ENCODE peak calls at places on chromosomes 7 and 10, in six cellular contexts. One of them, this sample, is unnamed.
A peak's percentile ranks its signal among the peaks of the same experiment; 100 is the strongest.

GRCh38 chr7:81333004-81333403 is 414.2 kb upstream of the SEMA3C start:
- DNase-seq in CD8-positive, alpha-beta memory T cell: no peak
- DNase-seq in left ventricle myocardium inferior: no peak
- DNase-seq in neural progenitor cell: no peak
- DNase-seq in ovary: no peak
- DNase-seq in CD4-positive, alpha-beta memory T cell: no peak
- DNase-seq in this sample: no peak

GRCh38 chr10:131250454-131251145 is 60.9 kb downstream of the TCERG1L start:
- DNase-seq in CD8-positive, alpha-beta memory T cell: no peak
- DNase-seq in left ventricle myocardium inferior: no peak
- DNase-seq in neural progenitor cell: peak; percentile 14
- DNase-seq in ovary: no peak
- DNase-seq in CD4-positive, alpha-beta memory T cell: no peak
- DNase-seq in this sample: no peak

GRCh38 chr7:55157347-55158105 is 138.7 kb downstream of the EGFR start:
- DNase-seq in CD8-positive, alpha-beta memory T cell: no peak
- DNase-seq in left ventricle myocardium inferior: peak; percentile 49
- DNase-seq in neural progenitor cell: peak; percentile 9
- DNase-seq in ovary: peak; percentile 46
- DNase-seq in CD4-positive, alpha-beta memory T cell: no peak
- DNase-seq in this sample: no peak

GRCh38 chr7:134362587-134363483 is 46.1 kb upstream of the SLC35B4 start:
- DNase-seq in CD8-positive, alpha-beta memory T cell: no peak
- DNase-seq in left ventricle myocardium inferior: no peak
- DNase-seq in neural progenitor cell: no peak
- DNase-seq in ovary: no peak
- DNase-seq in CD4-positive, alpha-beta memory T cell: no peak
- DNase-seq in this sample: no peak

GRCh38 chr7:2440608-2441245 is 35.5 kb downstream of the GRIFIN start:
- DNase-seq in CD8-positive, alpha-beta memory T cell: no peak
- DNase-seq in left ventricle myocardium inferior: no peak
- DNase-seq in neural progenitor cell: no peak
- DNase-seq in ovary: no peak
- DNase-seq in CD4-positive, alpha-beta memory T cell: no peak
- DNase-seq in this sample: no peak

GRCh38 chr10:132403511-132404168 is 6.6 kb downstream of the PWWP2B start:
- DNase-seq in CD8-positive, alpha-beta memory T cell: no peak
- DNase-seq in left ventricle myocardium inferior: no peak
- DNase-seq in neural progenitor cell: no peak
- DNase-seq in ovary: no peak
- DNase-seq in CD4-positive, alpha-beta memory T cell: no peak
- DNase-seq in this sample: no peak

GRCh38 chr10:17412323-17412722 is 42.1 kb downstream of the ST8SIA6 start:
- DNase-seq in CD8-positive, alpha-beta memory T cell: no peak
- DNase-seq in left ventricle myocardium inferior: no peak
- DNase-seq in neural progenitor cell: peak; percentile 44
- DNase-seq in ovary: no peak
- DNase-seq in CD4-positive, alpha-beta memory T cell: no peak
- DNase-seq in this sample: no peak

GRCh38 chr10:75042292-75042974 is 69.0 kb upstream of the SAMD8 start:
- DNase-seq in CD8-positive, alpha-beta memory T cell: no peak
- DNase-seq in left ventricle myocardium inferior: no peak
- DNase-seq in neural progenitor cell: no peak
- DNase-seq in ovary: no peak
- DNase-seq in CD4-positive, alpha-beta memory T cell: no peak
- DNase-seq in this sample: no peak

GRCh38 chr7:16114633-16115032 is 306.7 kb downstream of the CRPPA start:
- DNase-seq in CD8-positive, alpha-beta memory T cell: no peak
- DNase-seq in left ventricle myocardium inferior: no peak
- DNase-seq in neural progenitor cell: no peak
- DNase-seq in ovary: no peak
- DNase-seq in CD4-positive, alpha-beta memory T cell: no peak
- DNase-seq in this sample: no peak

GRCh38 chr7:156062286-156062685 is 250.0 kb upstream of the SHH start:
- DNase-seq in CD8-positive, alpha-beta memory T cell: no peak
- DNase-seq in left ventricle myocardium inferior: no peak
- DNase-seq in neural progenitor cell: no peak
- DNase-seq in ovary: no peak
- DNase-seq in CD4-positive, alpha-beta memory T cell: no peak
- DNase-seq in this sample: no peak

GRCh38 chr7:94578615-94579014 is 69.0 kb downstream of the CASD1 start:
- DNase-seq in CD8-positive, alpha-beta memory T cell: no peak
- DNase-seq in left ventricle myocardium inferior: no peak
- DNase-seq in neural progenitor cell: no peak
- DNase-seq in ovary: no peak
- DNase-seq in CD4-positive, alpha-beta memory T cell: no peak
- DNase-seq in this sample: no peak

GRCh38 chr10:132706701-132707100 is 79.2 kb downstream of the NKX6-2 start:
- DNase-seq in CD8-positive, alpha-beta memory T cell: no peak
- DNase-seq in left ventricle myocardium inferior: peak; percentile 12
- DNase-seq in neural progenitor cell: no peak
- DNase-seq in ovary: no peak
- DNase-seq in CD4-positive, alpha-beta memory T cell: no peak
- DNase-seq in this sample: peak; percentile 15

GRCh38 chr10:131814567-131815290 is 86.1 kb upstream of the PPP2R2D start:
- DNase-seq in CD8-positive, alpha-beta memory T cell: no peak
- DNase-seq in left ventricle myocardium inferior: no peak
- DNase-seq in neural progenitor cell: no peak
- DNase-seq in ovary: no peak
- DNase-seq in CD4-positive, alpha-beta memory T cell: no peak
- DNase-seq in this sample: no peak

GRCh38 chr7:136184719-136185118 is 207.6 kb upstream of the MTPN start:
- DNase-seq in CD8-positive, alpha-beta memory T cell: no peak
- DNase-seq in left ventricle myocardium inferior: no peak
- DNase-seq in neural progenitor cell: no peak
- DNase-seq in ovary: no peak
- DNase-seq in CD4-positive, alpha-beta memory T cell: no peak
- DNase-seq in this sample: no peak

GRCh38 chr7:501526-501925 is 18.1 kb downstream of the PDGFA start:
- DNase-seq in CD8-positive, alpha-beta memory T cell: no peak
- DNase-seq in left ventricle myocardium inferior: peak; percentile 7
- DNase-seq in neural progenitor cell: no peak
- DNase-seq in ovary: no peak
- DNase-seq in CD4-positive, alpha-beta memory T cell: no peak
- DNase-seq in this sample: no peak

GRCh38 chr10:119061352-119061751 is 19.3 kb downstream of the EIF3A start:
- DNase-seq in CD8-positive, alpha-beta memory T cell: no peak
- DNase-seq in left ventricle myocardium inferior: no peak
- DNase-seq in neural progenitor cell: no peak
- DNase-seq in ovary: no peak
- DNase-seq in CD4-positive, alpha-beta memory T cell: no peak
- DNase-seq in this sample: no peak

GRCh38 chr7:134669845-134670373 is 23.3 kb downstream of the BPGM start:
- DNase-seq in CD8-positive, alpha-beta memory T cell: peak; percentile 74
- DNase-seq in left ventricle myocardium inferior: no peak
- DNase-seq in neural progenitor cell: no peak
- DNase-seq in ovary: no peak
- DNase-seq in CD4-positive, alpha-beta memory T cell: peak; percentile 85
- DNase-seq in this sample: no peak

GRCh38 chr10:58660577-58661255 is 148.0 kb downstream of the BICC1 start:
- DNase-seq in CD8-positive, alpha-beta memory T cell: no peak
- DNase-seq in left ventricle myocardium inferior: no peak
- DNase-seq in neural progenitor cell: no peak
- DNase-seq in ovary: no peak
- DNase-seq in CD4-positive, alpha-beta memory T cell: no peak
- DNase-seq in this sample: no peak

GRCh38 chr7:51067757-51068156 is 248.9 kb downstream of the COBL start:
- DNase-seq in CD8-positive, alpha-beta memory T cell: no peak
- DNase-seq in left ventricle myocardium inferior: peak; percentile 41
- DNase-seq in neural progenitor cell: peak; percentile 83
- DNase-seq in ovary: no peak
- DNase-seq in CD4-positive, alpha-beta memory T cell: peak; percentile 23
- DNase-seq in this sample: no peak

GRCh38 chr10:11149499-11149898 is 131.8 kb downstream of the CELF2 start:
- DNase-seq in CD8-positive, alpha-beta memory T cell: peak; percentile 27
- DNase-seq in left ventricle myocardium inferior: no peak
- DNase-seq in neural progenitor cell: no peak
- DNase-seq in ovary: no peak
- DNase-seq in CD4-positive, alpha-beta memory T cell: peak; percentile 83
- DNase-seq in this sample: no peak

DNA sequence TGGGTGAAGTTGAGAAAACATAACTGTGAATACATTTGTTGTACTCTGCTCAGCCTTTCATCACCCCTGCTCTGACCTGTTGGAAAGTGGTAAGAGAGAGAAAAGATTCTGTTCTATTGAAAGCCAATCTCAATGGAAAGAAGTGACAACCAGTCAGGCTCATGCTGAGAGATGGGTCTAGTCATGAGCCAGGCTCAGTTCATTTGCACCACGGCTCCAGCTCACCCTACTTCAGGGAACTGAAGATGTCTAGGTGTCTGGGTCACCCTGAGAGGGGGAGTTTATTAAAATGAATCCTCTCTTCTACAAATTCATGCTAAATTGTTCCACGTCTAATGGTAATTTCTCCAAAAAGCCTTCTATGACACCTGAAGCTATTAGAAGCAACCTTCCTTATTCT is 12.1 kb upstream of the FAS start:
- DNase-seq in CD8-positive, alpha-beta memory T cell: no peak
- DNase-seq in left ventricle myocardium inferior: no peak
- DNase-seq in neural progenitor cell: no peak
- DNase-seq in ovary: no peak
- DNase-seq in CD4-positive, alpha-beta memory T cell: no peak
- DNase-seq in this sample: no peak
- H3K27ac ChIP-seq in CD8-positive, alpha-beta memory T cell: no peak overlapping the region
- H3K27ac ChIP-seq in left ventricle myocardium inferior: peak overlapping the region; percentile 77
- H3K27ac ChIP-seq in neural progenitor cell: no peak overlapping the region
- H3K27ac ChIP-seq in ovary: peak overlapping the region; percentile 62
- H3K27ac ChIP-seq in CD4-positive, alpha-beta memory T cell: no peak overlapping the region
- H3K27ac ChIP-seq in this sample: no peak overlapping the region

DNA sequence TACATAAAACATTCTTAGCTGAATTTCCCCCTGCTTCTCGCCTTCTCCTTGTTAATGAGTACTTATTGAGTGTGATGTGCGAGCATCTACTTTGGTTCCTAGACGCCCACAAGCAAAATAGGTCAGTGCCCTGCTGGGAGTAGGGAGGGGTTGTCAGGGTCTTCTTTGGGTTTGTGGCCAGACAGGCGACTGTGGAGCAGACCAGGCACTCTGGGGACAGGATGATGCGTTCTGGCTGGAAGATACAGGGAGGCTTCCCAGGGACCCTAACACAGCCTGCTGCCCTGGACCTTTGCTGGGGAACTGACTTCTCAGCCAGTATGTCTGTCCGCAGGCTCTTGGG is 227.2 kb downstream of the CUX1 start:
- DNase-seq in CD8-positive, alpha-beta memory T cell: no peak
- DNase-seq in left ventricle myocardium inferior: no peak
- DNase-seq in neural progenitor cell: no peak
- DNase-seq in ovary: no peak
- DNase-seq in CD4-positive, alpha-beta memory T cell: no peak
- DNase-seq in this sample: no peak
- H3K27ac ChIP-seq in CD8-positive, alpha-beta memory T cell: no peak overlapping the region
- H3K27ac ChIP-seq in left ventricle myocardium inferior: peak overlapping the region; percentile 75
- H3K27ac ChIP-seq in neural progenitor cell: no peak overlapping the region
- H3K27ac ChIP-seq in ovary: no peak overlapping the region
- H3K27ac ChIP-seq in CD4-positive, alpha-beta memory T cell: no peak overlapping the region
- H3K27ac ChIP-seq in this sample: peak overlapping the region; percentile 72

GRCh38 chr7:151776446-151776845 is 100.5 kb downstream of the PRKAG2 start:
- DNase-seq in CD8-positive, alpha-beta memory T cell: no peak
- DNase-seq in left ventricle myocardium inferior: no peak
- DNase-seq in neural progenitor cell: no peak
- DNase-seq in ovary: no peak
- DNase-seq in CD4-positive, alpha-beta memory T cell: no peak
- DNase-seq in this sample: no peak

GRCh38 chr7:151776876-151777510 is 99.9 kb downstream of the PRKAG2 start:
- DNase-seq in CD8-positive, alpha-beta memory T cell: no peak
- DNase-seq in left ventricle myocardium inferior: no peak
- DNase-seq in neural progenitor cell: no peak
- DNase-seq in ovary: no peak
- DNase-seq in CD4-positive, alpha-beta memory T cell: no peak
- DNase-seq in this sample: no peak

GRCh38 chr7:151777511-151777880 is 99.4 kb downstream of the PRKAG2 start:
- DNase-seq in CD8-positive, alpha-beta memory T cell: no peak
- DNase-seq in left ventricle myocardium inferior: no peak
- DNase-seq in neural progenitor cell: no peak
- DNase-seq in ovary: no peak
- DNase-seq in CD4-positive, alpha-beta memory T cell: no peak
- DNase-seq in this sample: peak; percentile 62

GRCh38 chr7:151774951-151775350 is 102.0 kb downstream of the PRKAG2 start:
- DNase-seq in CD8-positive, alpha-beta memory T cell: no peak
- DNase-seq in left ventricle myocardium inferior: no peak
- DNase-seq in neural progenitor cell: no peak
- DNase-seq in ovary: no peak
- DNase-seq in CD4-positive, alpha-beta memory T cell: no peak
- DNase-seq in this sample: no peak

DNA sequence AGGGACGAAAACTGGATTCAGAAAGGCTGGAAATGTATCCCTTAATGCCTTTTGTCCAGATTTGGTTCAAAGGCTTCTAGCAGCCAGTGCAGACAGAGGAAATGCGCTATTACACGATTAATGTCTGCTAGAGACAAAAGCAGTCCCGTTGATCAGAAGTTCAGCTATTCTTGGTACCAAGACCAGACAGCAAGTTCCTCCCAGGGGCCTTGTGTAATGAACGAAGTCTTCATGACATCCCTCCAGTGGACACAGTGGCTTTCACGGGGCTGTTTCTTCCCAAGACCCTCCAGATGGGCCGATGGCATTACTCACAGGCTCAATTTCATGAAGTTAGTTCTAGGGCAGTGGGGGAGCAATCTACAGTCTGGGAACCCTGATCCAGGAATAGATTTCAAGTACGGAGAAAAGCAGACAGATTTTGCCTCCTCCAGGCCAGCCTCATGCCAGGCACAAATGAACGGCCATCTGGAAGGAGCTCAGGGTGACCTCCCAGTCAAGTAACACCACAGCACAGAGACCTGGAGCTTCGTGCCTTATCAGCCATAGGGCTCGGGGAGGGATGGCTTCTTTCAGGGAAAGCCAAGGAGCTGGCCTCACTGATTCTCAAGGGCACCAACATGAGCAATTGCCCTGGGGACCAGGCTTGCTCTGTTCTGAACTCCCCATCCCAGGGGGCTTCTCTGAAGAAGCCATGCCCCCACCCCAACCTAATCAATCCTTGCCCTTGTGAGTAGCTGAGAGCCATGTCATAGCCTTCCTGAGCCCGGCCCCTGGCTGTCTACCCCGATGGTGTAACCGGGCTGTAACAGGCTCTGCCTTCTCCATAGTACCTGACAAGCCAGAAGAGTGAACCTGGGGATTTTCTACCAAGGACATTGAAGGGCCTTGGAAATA is 101.1 kb downstream of the PRKAG2 start:
- DNase-seq in CD8-positive, alpha-beta memory T cell: no peak
- DNase-seq in left ventricle myocardium inferior: no peak
- DNase-seq in neural progenitor cell: no peak
- DNase-seq in ovary: no peak
- DNase-seq in CD4-positive, alpha-beta memory T cell: no peak
- DNase-seq in this sample: no peak
- H3K27ac ChIP-seq in CD8-positive, alpha-beta memory T cell: no peak overlapping the region
- H3K27ac ChIP-seq in left ventricle myocardium inferior: no peak overlapping the region
- H3K27ac ChIP-seq in neural progenitor cell: no peak overlapping the region
- H3K27ac ChIP-seq in ovary: no peak overlapping the region
- H3K27ac ChIP-seq in CD4-positive, alpha-beta memory T cell: no peak overlapping the region
- H3K27ac ChIP-seq in this sample: peak overlapping the region; percentile 5

GRCh38 chr10:96740579-96741281 is 20.4 kb upstream of the PIK3AP1 start:
- DNase-seq in CD8-positive, alpha-beta memory T cell: no peak
- DNase-seq in left ventricle myocardium inferior: peak; percentile 63
- DNase-seq in neural progenitor cell: no peak
- DNase-seq in ovary: no peak
- DNase-seq in CD4-positive, alpha-beta memory T cell: no peak
- DNase-seq in this sample: peak; percentile 53
- H3K27ac ChIP-seq in CD8-positive, alpha-beta memory T cell: no peak overlapping the region
- H3K27ac ChIP-seq in left ventricle myocardium inferior: peak overlapping the region; percentile 23
- H3K27ac ChIP-seq in neural progenitor cell: no peak overlapping the region
- H3K27ac ChIP-seq in ovary: no peak overlapping the region
- H3K27ac ChIP-seq in CD4-positive, alpha-beta memory T cell: no peak overlapping the region
- H3K27ac ChIP-seq in this sample: no peak overlapping the region